ENCODE peak calls at places on chromosomes 2 and 18, in six cellular contexts. O is PC-3; P is CD8-positive, alpha-beta memory T cell; M is WERI-Rb-1; X is astrocyte; I is dorsolateral prefrontal cortex. S is an unnamed sample.

GRCh38 chr2:437772-438393 is 150.0 kb upstream of the ALKAL2 start:
- DNase-seq in O (peak), P (peak), M (peak), X (no peak), I (peak), S (no peak)

GRCh38 chr18:10365021-10365420 is 89.4 kb upstream of the APCDD1 start:
- DNase-seq in O (no peak), P (no peak), M (peak), X (no peak), I (no peak), S (no peak)

GRCh38 chr2:16322308-16323130 is 343.1 kb downstream of the CYRIA start:
- DNase-seq in O (no peak), P (no peak), M (peak), X (no peak), I (no peak), S (no peak)

GRCh38 chr2:100513650-100514049 is 43.4 kb downstream of the NMS start:
- DNase-seq in O (no peak), P (no peak), M (no peak), X (no peak), I (no peak), S (no peak)

GRCh38 chr2:160294339-160294803 is 94.3 kb upstream of the ITGB6 start:
- DNase-seq in O (peak), P (no peak), M (no peak), X (peak), I (no peak), S (peak)

GRCh38 chr18:45370190-45371010 is 244.9 kb upstream of the SLC14A2 start:
- DNase-seq in O (no peak), P (no peak), M (no peak), X (peak), I (no peak), S (peak)

GRCh38 chr2:66846887-66847286 is 412.0 kb downstream of the MEIS1 start:
- DNase-seq in O (no peak), P (no peak), M (no peak), X (no peak), I (no peak), S (no peak)

GRCh38 chr2:159996792-159997546 is 65.4 kb downstream of the PLA2R1 start:
- DNase-seq in O (no peak), P (no peak), M (no peak), X (peak), I (no peak), S (no peak)

GRCh38 chr2:241657851-241658254 is 20.4 kb downstream of the ATG4B start:
- DNase-seq in O (no peak), P (no peak), M (no peak), X (no peak), I (no peak), S (no peak)

GRCh38 chr2:231385429-231385828 is 10.1 kb upstream of the B3GNT7 start:
- DNase-seq in O (no peak), P (no peak), M (no peak), X (no peak), I (no peak), S (no peak)

GRCh38 chr18:79943608-79944125 is 7.8 kb downstream of the SLC66A2 start:
- DNase-seq in O (no peak), P (no peak), M (no peak), X (no peak), I (peak), S (no peak)

GRCh38 chr18:3872651-3873050 is 422.7 kb downstream of the TGIF1 start:
- DNase-seq in O (no peak), P (no peak), M (no peak), X (no peak), I (no peak), S (no peak)

GRCh38 chr2:55099878-55100820 is 49.9 kb upstream of the RTN4 start:
- DNase-seq in O (peak), P (no peak), M (no peak), X (peak), I (no peak), S (no peak)

GRCh38 chr2:55887351-55887750 is 36.2 kb downstream of the EFEMP1 start:
- DNase-seq in O (no peak), P (no peak), M (no peak), X (peak), I (no peak), S (no peak)

GRCh38 chr2:242063364-242064249 is 194.1 kb downstream of the RTP5 start:
- DNase-seq in O (no peak), P (no peak), M (no peak), X (no peak), I (no peak), S (no peak)

GRCh38 chr18:34493099-34493544 is 217.0 kb upstream of the DTNA start:
- DNase-seq in O (peak), P (no peak), M (peak), X (peak), I (peak), S (peak)

GRCh38 chr2:128305555-128306080 is 13.1 kb downstream of the HS6ST1 start:
- DNase-seq in O (peak), P (no peak), M (peak), X (no peak), I (no peak), S (no peak)

GRCh38 chr18:43720036-43720435 is 442.7 kb upstream of the SYT4 start:
- DNase-seq in O (no peak), P (no peak), M (no peak), X (peak), I (no peak), S (no peak)

GRCh38 chr18:33540392-33540791 is 37.6 kb upstream of the ASXL3 start:
- DNase-seq in O (no peak), P (no peak), M (no peak), X (no peak), I (no peak), S (no peak)

GRCh38 chr18:48136544-48137353 is 206.3 kb upstream of the SMAD2 start:
- DNase-seq in O (no peak), P (no peak), M (peak), X (no peak), I (no peak), S (no peak)

GRCh38 chr2:225400060-225400511 is 576 bp downstream of the NYAP2 start:
- DNase-seq in O (peak), P (no peak), M (peak), X (peak), I (peak), S (peak)

GRCh38 chr2:40364143-40364903 is 87.6 kb downstream of the SLC8A1 start:
- DNase-seq in O (peak), P (no peak), M (no peak), X (no peak), I (no peak), S (no peak)

GRCh38 chr2:88307817-88308216 is 137.7 kb downstream of the THNSL2 start:
- DNase-seq in O (peak), P (no peak), M (peak), X (no peak), I (no peak), S (peak)

GRCh38 chr2:64210816-64211215 is 66.6 kb upstream of the PELI1 start:
- DNase-seq in O (peak), P (no peak), M (no peak), X (no peak), I (no peak), S (no peak)

GRCh38 chr2:11778923-11779757 is 32.7 kb downstream of the LPIN1 start:
- DNase-seq in O (peak), P (peak), M (peak), X (no peak), I (peak), S (peak)

GRCh38 chr2:239152916-239153305 is 247.9 kb downstream of the HDAC4 start:
- DNase-seq in O (no peak), P (no peak), M (no peak), X (no peak), I (no peak), S (no peak)

GRCh38 chr18:34704823-34705222 is 5.3 kb upstream of the DTNA start:
- DNase-seq in O (no peak), P (no peak), M (no peak), X (no peak), I (no peak), S (no peak)

GRCh38 chr2:102591646-102592045 is 27.7 kb upstream of the SLC9A2 start:
- DNase-seq in O (no peak), P (no peak), M (no peak), X (no peak), I (no peak), S (no peak)

GRCh38 chr2:145190031-145190703 is 670.2 kb upstream of the ZEB2 start:
- DNase-seq in O (peak), P (no peak), M (no peak), X (no peak), I (no peak), S (no peak)

GRCh38 chr18:23990474-23991410 is 23.8 kb upstream of the TTC39C start:
- DNase-seq in O (peak), P (no peak), M (no peak), X (peak), I (no peak), S (no peak)

GRCh38 chr18:58657081-58657480 is 14.2 kb upstream of the MALT1 start:
- DNase-seq in O (no peak), P (no peak), M (no peak), X (no peak), I (no peak), S (no peak)

GRCh38 chr2:128327180-128327964 is 8.7 kb upstream of the HS6ST1 start:
- DNase-seq in O (no peak), P (no peak), M (no peak), X (no peak), I (no peak), S (peak)

GRCh38 chr2:235566931-235567495 is 73.2 kb downstream of the AGAP1 start:
- DNase-seq in O (no peak), P (no peak), M (no peak), X (no peak), I (no peak), S (no peak)
- H3K27ac ChIP-seq in O (no peak), P (no peak), M (no peak), X (no peak), I (no peak), S (no peak)

DNA sequence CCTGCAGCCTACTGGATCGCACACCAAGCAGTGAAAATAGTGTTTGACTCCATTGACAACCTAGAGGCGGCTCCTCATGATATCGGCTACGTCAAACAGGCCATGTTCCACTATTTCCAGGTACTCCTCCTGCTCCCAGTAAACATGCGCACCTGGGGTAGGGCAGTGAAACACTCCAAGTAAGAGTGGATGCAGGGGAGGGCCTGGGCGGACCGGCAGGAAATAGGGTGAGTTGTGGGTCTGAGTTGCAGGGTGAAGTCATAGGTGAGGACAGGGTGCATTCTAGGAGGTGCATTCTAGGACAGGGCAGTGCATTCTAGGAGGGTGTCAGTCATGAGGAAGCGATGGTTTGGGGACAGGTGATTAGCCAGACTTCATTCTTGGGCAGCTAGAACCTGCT is 5.0 kb downstream of the NAGK start:
- DNase-seq in O (no peak), P (no peak), M (no peak), X (no peak), I (no peak), S (no peak)
- H3K27ac ChIP-seq in O (no peak), P (no peak), M (no peak), X (no peak), I (no peak), S (no peak)

DNA sequence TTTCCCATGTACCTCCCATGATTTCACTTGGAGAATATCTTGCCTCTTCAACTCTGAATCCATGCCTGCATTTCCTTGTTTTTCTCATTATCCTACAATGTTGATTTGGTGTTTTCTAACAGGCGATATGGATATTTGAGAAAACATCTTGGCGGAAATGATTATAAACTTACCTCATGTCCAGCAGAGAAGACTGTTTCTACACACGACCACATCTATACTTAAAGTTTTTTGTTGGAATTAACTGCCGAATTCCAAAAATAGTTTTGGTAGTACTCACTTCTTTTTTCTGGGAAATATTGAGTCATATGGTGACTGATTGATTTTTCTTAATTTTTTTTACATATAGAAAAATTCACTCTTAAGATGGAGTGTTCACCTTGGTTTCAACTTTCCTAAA is 41.4 kb upstream of the TMEFF2 start:
- DNase-seq in O (peak), P (no peak), M (no peak), X (peak), I (no peak), S (no peak)
- H3K27ac ChIP-seq in O (no peak), P (no peak), M (no peak), X (peak), I (no peak), S (no peak)

DNA sequence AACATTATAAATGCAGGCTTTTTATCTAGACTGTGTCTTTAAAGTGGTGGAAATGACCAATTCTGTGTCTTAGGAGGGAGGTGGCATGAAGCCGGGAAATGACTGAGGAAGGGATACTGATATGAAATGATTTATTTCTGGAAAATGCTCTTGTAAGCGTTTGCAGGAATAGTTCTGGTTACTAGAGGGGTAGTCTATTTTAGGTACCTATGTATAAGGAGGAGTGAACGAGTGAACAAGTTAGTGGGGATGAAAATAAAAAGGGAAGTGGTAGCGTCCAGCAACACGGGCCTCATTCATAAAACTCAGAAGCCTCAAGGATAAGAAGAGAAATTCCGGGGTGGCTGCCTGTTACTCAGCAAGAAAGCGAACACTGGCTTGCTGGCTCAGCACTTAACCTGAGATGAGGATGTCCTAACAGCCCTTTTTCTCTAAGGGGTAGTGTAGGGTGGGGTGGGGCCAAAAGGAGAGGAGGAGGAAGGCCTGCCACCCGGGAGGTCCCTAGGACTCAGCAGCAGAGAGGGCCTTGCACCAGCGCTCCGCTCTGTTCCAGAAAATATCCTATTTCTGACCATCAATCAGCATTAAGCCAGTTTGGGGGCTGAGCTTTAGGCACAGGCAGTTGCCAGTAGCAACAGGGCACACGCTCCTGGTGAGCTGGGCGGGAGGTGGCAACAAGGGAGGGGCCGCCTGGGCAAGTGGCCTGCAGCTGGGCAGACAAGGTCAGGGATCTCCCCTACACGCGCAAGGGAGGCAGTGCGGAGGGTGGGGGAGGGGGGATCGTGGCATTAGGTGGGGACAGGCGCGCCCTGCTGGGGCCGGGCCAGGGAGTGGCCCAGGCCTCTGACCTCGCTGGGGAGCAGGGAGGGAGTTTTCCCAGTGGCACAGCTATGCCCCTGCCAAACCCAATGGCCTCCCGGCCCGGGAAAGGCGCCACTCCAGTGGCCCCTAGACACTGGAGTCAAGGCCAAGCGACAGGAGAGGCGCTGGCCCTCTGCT is 303.0 kb downstream of the NCKAP5 start:
- DNase-seq in O (peak), P (no peak), M (peak), X (peak), I (no peak), S (peak)
- H3K27ac ChIP-seq in O (peak), P (no peak), M (peak), X (no peak), I (no peak), S (peak)

DNA sequence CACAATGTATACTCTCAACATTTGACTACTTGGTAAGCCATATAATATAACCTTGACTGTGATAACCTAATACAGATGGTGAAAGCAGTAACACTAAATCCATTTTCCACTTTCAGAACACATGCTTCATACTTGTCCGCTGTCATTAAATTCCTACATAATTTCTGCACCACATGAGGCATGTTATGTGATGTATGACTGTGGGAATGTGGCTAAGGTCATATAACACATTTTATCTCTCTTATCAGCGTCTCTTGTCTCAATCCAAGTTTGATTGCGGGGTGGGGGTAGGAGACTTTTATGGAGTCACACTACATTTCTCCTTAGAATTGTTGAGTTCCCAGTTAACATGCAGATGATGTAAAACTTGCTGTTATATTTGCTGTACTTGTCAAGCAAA is 110.9 kb downstream of the MTCL1 start:
- DNase-seq in O (no peak), P (no peak), M (no peak), X (peak), I (no peak), S (no peak)
- H3K27ac ChIP-seq in O (no peak), P (no peak), M (no peak), X (peak), I (no peak), S (no peak)

GRCh38 chr2:46386763-46387162 is 89.6 kb downstream of the EPAS1 start:
- DNase-seq in O (no peak), P (no peak), M (no peak), X (no peak), I (no peak), S (no peak)
- H3K27ac ChIP-seq in O (peak), P (no peak), M (no peak), X (no peak), I (no peak), S (no peak)

DNA sequence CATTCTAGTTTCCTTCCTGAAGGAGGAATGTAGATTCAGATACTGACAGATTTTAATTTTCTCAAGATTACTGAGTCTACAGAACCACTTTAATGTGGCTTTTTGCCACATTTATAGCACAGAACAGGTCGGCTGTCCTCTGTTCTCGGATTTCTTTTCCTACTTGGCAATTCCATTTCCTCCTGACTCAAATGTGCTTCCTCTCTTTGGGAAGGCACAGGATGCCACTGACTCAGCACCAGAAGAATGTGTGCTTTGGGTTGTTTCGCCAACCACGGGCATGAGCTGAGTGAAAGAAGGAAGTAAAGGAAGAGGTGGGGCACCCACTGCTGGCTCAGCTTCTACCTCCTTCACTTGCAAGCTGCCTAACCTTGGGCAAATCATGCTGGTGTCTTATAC is 970.6 kb upstream of the ACVR2A start:
- DNase-seq in O (peak), P (no peak), M (no peak), X (peak), I (no peak), S (no peak)
- H3K27ac ChIP-seq in O (peak), P (no peak), M (no peak), X (no peak), I (no peak), S (no peak)

GRCh38 chr2:108412995-108413726 is 35.4 kb downstream of the SULT1C4 start:
- DNase-seq in O (peak), P (no peak), M (no peak), X (peak), I (no peak), S (no peak)
- H3K27ac ChIP-seq in O (peak), P (no peak), M (no peak), X (no peak), I (no peak), S (no peak)

GRCh38 chr2:38440655-38441054 is 63.6 kb upstream of the ATL2 start:
- DNase-seq in O (no peak), P (no peak), M (no peak), X (no peak), I (no peak), S (no peak)
- H3K27ac ChIP-seq in O (no peak), P (no peak), M (no peak), X (no peak), I (no peak), S (no peak)